ENCODE peak calls at places on chromosomes 13 and 19, in nine cellular contexts. T, W, K, D, S, B, Z, U and E are unnamed samples.

GRCh38 chr13:25167775-25168174 is 4.3 kb downstream of the AMER2 start:
- DNase-seq in T (no peak), W (no peak), K (no peak), D (peak), S (no peak), B (no peak), Z (no peak), U (no peak), E (no peak)

GRCh38 chr13:94535231-94535630 is 55.7 kb upstream of the DCT start:
- DNase-seq in T (no peak), W (no peak), K (no peak), D (no peak), S (no peak), B (no peak), Z (no peak), U (no peak), E (no peak)

GRCh38 chr13:101309014-101309619 is 107.2 kb downstream of the NALCN start:
- DNase-seq in T (no peak), W (no peak), K (peak), D (no peak), S (no peak), B (peak), Z (no peak), U (no peak), E (no peak)

GRCh38 chr19:4807188-4807587 is 15.7 kb downstream of the FEM1A start:
- DNase-seq in T (no peak), W (no peak), K (no peak), D (no peak), S (peak), B (no peak), Z (peak), U (no peak), E (no peak)

GRCh38 chr13:24149306-24150032 is 11.1 kb upstream of the SPATA13 start:
- DNase-seq in T (no peak), W (no peak), K (no peak), D (no peak), S (no peak), B (no peak), Z (no peak), U (no peak), E (no peak)

GRCh38 chr19:14407889-14408640 is 11.1 kb downstream of the DDX39A start:
- DNase-seq in T (no peak), W (no peak), K (no peak), D (no peak), S (no peak), B (no peak), Z (no peak), U (no peak), E (no peak)

GRCh38 chr13:114157869-114158495 is 21.1 kb upstream of the CFAP97D2 start:
- DNase-seq in T (no peak), W (no peak), K (no peak), D (no peak), S (no peak), B (no peak), Z (no peak), U (no peak), E (no peak)

GRCh38 chr19:46606019-46606418 is 4.9 kb downstream of the CALM3 start:
- DNase-seq in T (no peak), W (no peak), K (no peak), D (no peak), S (no peak), B (no peak), Z (peak), U (no peak), E (no peak)

GRCh38 chr19:23817519-23817918 is 58.8 kb upstream of the ZNF681 start:
- DNase-seq in T (no peak), W (no peak), K (no peak), D (peak), S (no peak), B (peak), Z (no peak), U (no peak), E (no peak)

GRCh38 chr13:110600261-110600819 is 15.0 kb upstream of the NAXD start:
- DNase-seq in T (no peak), W (no peak), K (no peak), D (no peak), S (no peak), B (no peak), Z (no peak), U (no peak), E (no peak)

GRCh38 chr19:58357798-58358145 is 4.5 kb upstream of the A1BG start:
- DNase-seq in T (no peak), W (no peak), K (no peak), D (no peak), S (no peak), B (no peak), Z (no peak), U (no peak), E (no peak)

GRCh38 chr13:77979721-77980377 is 61.2 kb upstream of the EDNRB start:
- DNase-seq in T (no peak), W (no peak), K (no peak), D (no peak), S (no peak), B (no peak), Z (no peak), U (no peak), E (no peak)

GRCh38 chr19:14063100-14063499 is 1.2 kb upstream of the PALM3 start:
- DNase-seq in T (no peak), W (no peak), K (no peak), D (no peak), S (no peak), B (no peak), Z (no peak), U (no peak), E (no peak)

GRCh38 chr13:94305463-94305862 is 174.0 kb downstream of the DCT start:
- DNase-seq in T (no peak), W (no peak), K (peak), D (no peak), S (no peak), B (peak), Z (no peak), U (no peak), E (no peak)

GRCh38 chr13:48806522-48806921 is 152.8 kb downstream of the CYSLTR2 start:
- DNase-seq in T (no peak), W (no peak), K (no peak), D (no peak), S (no peak), B (no peak), Z (no peak), U (no peak), E (no peak)

GRCh38 chr13:43195551-43195950 is 172.2 kb downstream of the DNAJC15 start:
- DNase-seq in T (no peak), W (no peak), K (no peak), D (no peak), S (no peak), B (no peak), Z (no peak), U (no peak), E (no peak)

GRCh38 chr13:98853791-98854191 is 101.3 kb upstream of the SLC15A1 start:
- DNase-seq in T (no peak), W (no peak), K (peak), D (no peak), S (no peak), B (peak), Z (no peak), U (no peak), E (no peak)

GRCh38 chr13:46071590-46072249 is 19.2 kb upstream of the ZC3H13 start:
- DNase-seq in T (no peak), W (no peak), K (no peak), D (no peak), S (no peak), B (no peak), Z (no peak), U (no peak), E (no peak)

GRCh38 chr13:44573790-44574465 is 2.2 kb downstream of the TSC22D1 start:
- DNase-seq in T (peak), W (no peak), K (peak), D (peak), S (no peak), B (peak), Z (no peak), U (no peak), E (no peak)

GRCh38 chr19:44552324-44552723 is 22.8 kb upstream of the CEACAM20 start:
- DNase-seq in T (peak), W (no peak), K (peak), D (peak), S (peak), B (peak), Z (no peak), U (no peak), E (no peak)

GRCh38 chr13:113489549-113490495 is 689 bp downstream of the DCUN1D2 start:
- DNase-seq in T (peak), W (peak), K (peak), D (no peak), S (no peak), B (peak), Z (peak), U (no peak), E (no peak)

GRCh38 chr13:101424381-101425155 is 8.3 kb upstream of the NALCN start:
- DNase-seq in T (no peak), W (no peak), K (no peak), D (no peak), S (no peak), B (peak), Z (peak), U (no peak), E (no peak)

GRCh38 chr13:35830850-35831450 is 300.2 kb downstream of the DCLK1 start:
- DNase-seq in T (no peak), W (no peak), K (no peak), D (no peak), S (no peak), B (no peak), Z (no peak), U (no peak), E (no peak)

GRCh38 chr13:44583126-44583525 is 7.0 kb upstream of the TSC22D1 start:
- DNase-seq in T (no peak), W (no peak), K (peak), D (no peak), S (no peak), B (no peak), Z (no peak), U (no peak), E (no peak)

GRCh38 chr19:41299755-41300089 is 10.2 kb upstream of the CCDC97 start:
- DNase-seq in T (no peak), W (no peak), K (peak), D (no peak), S (no peak), B (no peak), Z (no peak), U (no peak), E (no peak)

GRCh38 chr13:91216928-91217700 is 130.4 kb upstream of the MIR17HG start:
- DNase-seq in T (peak), W (no peak), K (no peak), D (no peak), S (no peak), B (no peak), Z (no peak), U (no peak), E (no peak)

GRCh38 chr19:18397242-18398202 is at the start of gene LRRC25:
- DNase-seq in T (peak), W (no peak), K (no peak), D (no peak), S (peak), B (no peak), Z (peak), U (no peak), E (no peak)

GRCh38 chr13:52983836-52984235 is 44.8 kb upstream of the OLFM4 start:
- DNase-seq in T (no peak), W (no peak), K (no peak), D (no peak), S (no peak), B (no peak), Z (no peak), U (no peak), E (no peak)

GRCh38 chr19:5964816-5965565 is 12.9 kb downstream of the RANBP3 start:
- DNase-seq in T (no peak), W (no peak), K (no peak), D (no peak), S (no peak), B (no peak), Z (no peak), U (peak), E (no peak)

GRCh38 chr19:13181747-13182388 is 31.7 kb downstream of the IER2 start:
- DNase-seq in T (no peak), W (no peak), K (peak), D (peak), S (peak), B (no peak), Z (peak), U (no peak), E (peak)

GRCh38 chr19:54952591-54953344 is 5.4 kb upstream of the NLRP7 start:
- DNase-seq in T (no peak), W (no peak), K (no peak), D (peak), S (no peak), B (no peak), Z (no peak), U (no peak), E (no peak)

GRCh38 chr19:39645800-39646411 is 9.8 kb upstream of the LGALS16 start:
- DNase-seq in T (peak), W (no peak), K (peak), D (no peak), S (no peak), B (no peak), Z (no peak), U (no peak), E (no peak)